ENCODE peak calls at places on chromosome 17, in four cellular contexts. E is stomach; M is heart right ventricle; K is CD8-positive, alpha-beta T cell. V is an unnamed sample. For H3K4me1, the result is how much of the 10 kb centered on the place peaks cover.

GRCh38 chr17:46822388-46822921 is 4.0 kb upstream of the WNT3 start:
- DNase-seq in M (no peak), K (peak), E (no peak), V (no peak)

GRCh38 chr17:31453896-31454295 is 62.4 kb downstream of the RAB11FIP4 start:
- DNase-seq in M (no peak), K (no peak), E (no peak), V (no peak)

GRCh38 chr17:65468321-65468720 is 93.1 kb downstream of the AXIN2 start:
- DNase-seq in E (no peak), K (no peak), M (no peak), V (no peak)

GRCh38 chr17:40290629-40291296 is 3.1 kb downstream of the CDC6 start:
- DNase-seq in E (peak), K (peak), M (peak), V (peak)

GRCh38 chr17:77865109-77865611 is 93.3 kb upstream of the TNRC6C start:
- DNase-seq in K (no peak), M (peak), E (no peak), V (peak)

GRCh38 chr17:62995377-62995885 is 29.4 kb downstream of the TANC2 start:
- DNase-seq in M (peak), E (peak), K (peak), V (peak)

GRCh38 chr17:74798239-74798707 is 22.1 kb upstream of the NAT9 start:
- DNase-seq in E (no peak), M (no peak), K (no peak), V (no peak)

GRCh38 chr17:83159204-83160049 is 80.0 kb downstream of the METRNL start:
- DNase-seq in E (no peak), M (no peak), K (no peak), V (no peak)

GRCh38 chr17:82239926-82240505 is 11.2 kb downstream of the SLC16A3 start:
- DNase-seq in E (no peak), M (no peak), K (no peak), V (no peak)

GRCh38 chr17:76452646-76453430 is at the start of gene UBE2O:
- DNase-seq in E (peak), K (peak), M (peak), V (peak)

GRCh38 chr17:76452102-76452645 is 778 bp downstream of the UBE2O start:
- DNase-seq in M (no peak), E (peak), K (no peak), V (no peak)

GRCh38 chr17:76451480-76451879 is 1.5 kb downstream of the UBE2O start:
- DNase-seq in E (no peak), M (no peak), K (no peak), V (no peak)

GRCh38 chr17:76449126-76449525 is 3.8 kb downstream of the UBE2O start:
- DNase-seq in E (no peak), M (no peak), K (no peak), V (no peak)

GRCh38 chr17:76453431-76453743 is 435 bp upstream of the UBE2O start:
- DNase-seq in M (no peak), K (no peak), E (no peak), V (no peak)
- H3K4me1 ChIP-seq in M (under half), K (under half), E (under half), V (under half)

GRCh38 chr17:55730808-55731207 is 8.1 kb upstream of the TMEM100 start:
- DNase-seq in K (no peak), M (no peak), E (no peak), V (no peak)
- H3K27ac ChIP-seq in K (no peak), M (peak), E (peak), V (no peak)

DNA sequence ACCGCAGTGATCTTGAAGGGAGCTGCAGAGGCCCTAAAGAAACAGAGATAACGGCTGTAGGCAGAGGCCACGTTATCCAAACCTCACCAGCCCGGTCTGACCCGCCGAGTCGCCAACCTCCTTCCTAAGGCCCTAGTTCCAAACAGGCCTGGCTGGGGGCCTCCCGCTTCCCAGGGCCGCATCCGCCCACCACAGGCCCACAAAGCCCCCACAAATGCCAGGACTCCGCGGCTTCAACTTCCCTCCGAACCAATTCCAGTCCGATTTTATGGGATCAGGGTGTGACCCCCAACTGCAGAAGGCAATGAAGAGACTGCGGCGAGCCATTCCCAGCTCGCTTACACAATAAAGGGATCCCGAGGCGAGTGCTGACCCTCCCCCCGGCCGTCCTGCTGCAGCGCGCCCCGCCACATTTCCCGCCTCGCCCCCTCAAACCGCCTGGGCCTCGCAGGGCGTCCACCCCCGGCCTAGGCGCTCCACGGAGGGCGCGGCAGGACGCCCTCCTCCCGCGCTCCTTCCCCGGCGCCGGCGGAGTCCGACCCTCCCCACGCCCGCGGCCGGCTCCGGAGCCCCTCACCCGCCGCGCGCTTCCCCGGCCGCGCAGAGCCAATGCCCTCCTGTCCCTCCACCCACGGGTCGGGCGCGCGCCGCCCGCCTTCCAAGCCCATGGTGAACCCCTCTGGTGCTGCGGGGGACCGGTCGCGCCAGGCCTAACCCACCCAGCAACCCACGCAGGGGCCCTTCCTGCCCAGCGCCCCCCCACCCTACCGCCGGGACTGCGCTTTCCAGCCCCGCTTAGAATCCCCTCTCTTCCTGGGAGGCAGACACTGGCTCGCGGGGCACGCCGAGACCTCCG is 926 bp downstream of the MYH10 start:
- DNase-seq in E (no peak), K (no peak), M (peak), V (peak)
- H3K4me3 ChIP-seq in E (peak), K (peak), M (peak), V (peak)

GRCh38 chr17:49597438-49597837 is 21.8 kb downstream of the NXPH3 start:
- DNase-seq in M (no peak), E (no peak), K (no peak), V (no peak)

GRCh38 chr17:49595328-49595727 is 19.7 kb downstream of the NXPH3 start:
- DNase-seq in K (no peak), M (no peak), E (no peak), V (no peak)

GRCh38 chr17:49597928-49598655 is 22.4 kb downstream of the NXPH3 start:
- DNase-seq in K (no peak), E (no peak), M (no peak), V (peak)

GRCh38 chr17:49596613-49597244 is 21.1 kb downstream of the NXPH3 start:
- DNase-seq in M (no peak), E (no peak), K (no peak), V (no peak)

GRCh38 chr17:49595980-49596379 is 20.3 kb downstream of the NXPH3 start:
- DNase-seq in E (no peak), M (no peak), K (no peak), V (no peak)
- H3K4me1 ChIP-seq in E (under half), M (under half), K (under half), V (under half)

V was measured in cardiac muscle cell.